ENCODE peak calls at places on chromosome 1, in four cellular contexts. Y, X, P and U are unnamed samples.

GRCh38 chr1:111847519-111847918 is 91.8 kb downstream of the DDX20 start:
- DNase-seq in Y (no peak), X (no peak), P (no peak), U (no peak)

GRCh38 chr1:50976890-50977574 is 7.0 kb downstream of the CDKN2C start:
- DNase-seq in Y (peak), X (peak), P (peak), U (peak)

GRCh38 chr1:205365945-205366463 is 9.3 kb upstream of the KLHDC8A start:
- DNase-seq in Y (peak), X (no peak), P (no peak), U (peak)

GRCh38 chr1:245880754-245881403 is 626.2 kb downstream of the SMYD3 start:
- DNase-seq in Y (no peak), X (no peak), P (no peak), U (no peak)

GRCh38 chr1:159921251-159921650 is 4.1 kb downstream of the TAGLN2 start:
- DNase-seq in Y (no peak), X (no peak), P (no peak), U (no peak)

GRCh38 chr1:2321258-2321657 is 70.1 kb downstream of the MORN1 start:
- DNase-seq in Y (peak), X (no peak), P (no peak), U (no peak)

GRCh38 chr1:31798086-31798432 is 17.8 kb downstream of the SPOCD1 start:
- DNase-seq in Y (no peak), X (no peak), P (no peak), U (no peak)

GRCh38 chr1:244314921-244315544 is 136.7 kb downstream of the ADSS2 start:
- DNase-seq in Y (no peak), X (no peak), P (no peak), U (no peak)

GRCh38 chr1:26784886-26785285 is 2.9 kb upstream of the PIGV start:
- DNase-seq in Y (no peak), X (no peak), P (no peak), U (no peak)

GRCh38 chr1:227891223-227891954 is 56.3 kb downstream of the WNT9A start:
- DNase-seq in Y (no peak), X (no peak), P (no peak), U (peak)

GRCh38 chr1:19393051-19393450 is 80.9 kb downstream of the SLC66A1 start:
- DNase-seq in Y (no peak), X (peak), P (no peak), U (no peak)

GRCh38 chr1:19396280-19396679 is 84.2 kb downstream of the SLC66A1 start:
- DNase-seq in Y (no peak), X (no peak), P (no peak), U (no peak)

GRCh38 chr1:19398309-19398760 is 86.2 kb downstream of the SLC66A1 start:
- DNase-seq in Y (peak), X (no peak), P (no peak), U (no peak)

GRCh38 chr1:19397217-19397945 is 85.3 kb downstream of the SLC66A1 start:
- DNase-seq in Y (no peak), X (no peak), P (no peak), U (no peak)

DNA sequence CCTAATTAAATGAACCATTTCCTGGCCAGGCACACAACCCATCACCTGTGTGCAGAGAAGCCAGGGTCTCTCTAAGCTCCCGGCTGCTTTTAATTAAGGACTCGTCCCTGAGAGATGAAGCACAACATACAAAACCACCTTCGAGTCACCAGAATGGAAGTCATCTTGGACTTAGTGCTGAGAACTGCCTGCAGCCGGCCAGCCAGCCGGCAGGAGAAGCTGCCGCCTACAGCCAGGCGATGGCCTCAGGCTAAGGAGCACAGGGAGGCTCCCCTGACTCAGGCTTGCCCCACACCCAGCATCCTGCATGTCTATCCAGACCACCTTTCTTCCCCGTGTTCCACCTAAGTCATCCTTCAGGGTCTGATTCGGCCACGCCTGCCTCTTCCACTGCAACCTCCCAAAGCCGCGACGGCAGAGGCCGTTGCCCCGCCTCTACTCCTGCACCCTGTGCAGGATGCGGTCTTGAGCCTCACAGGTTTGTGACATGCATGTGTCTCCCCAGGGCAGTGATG is 83.6 kb downstream of the SLC66A1 start:
- DNase-seq in Y (no peak), X (no peak), P (no peak), U (no peak)
- TF ChIP-seq CTCF in Y (no peak), X (no peak), P (no peak), U (no peak)

DNA sequence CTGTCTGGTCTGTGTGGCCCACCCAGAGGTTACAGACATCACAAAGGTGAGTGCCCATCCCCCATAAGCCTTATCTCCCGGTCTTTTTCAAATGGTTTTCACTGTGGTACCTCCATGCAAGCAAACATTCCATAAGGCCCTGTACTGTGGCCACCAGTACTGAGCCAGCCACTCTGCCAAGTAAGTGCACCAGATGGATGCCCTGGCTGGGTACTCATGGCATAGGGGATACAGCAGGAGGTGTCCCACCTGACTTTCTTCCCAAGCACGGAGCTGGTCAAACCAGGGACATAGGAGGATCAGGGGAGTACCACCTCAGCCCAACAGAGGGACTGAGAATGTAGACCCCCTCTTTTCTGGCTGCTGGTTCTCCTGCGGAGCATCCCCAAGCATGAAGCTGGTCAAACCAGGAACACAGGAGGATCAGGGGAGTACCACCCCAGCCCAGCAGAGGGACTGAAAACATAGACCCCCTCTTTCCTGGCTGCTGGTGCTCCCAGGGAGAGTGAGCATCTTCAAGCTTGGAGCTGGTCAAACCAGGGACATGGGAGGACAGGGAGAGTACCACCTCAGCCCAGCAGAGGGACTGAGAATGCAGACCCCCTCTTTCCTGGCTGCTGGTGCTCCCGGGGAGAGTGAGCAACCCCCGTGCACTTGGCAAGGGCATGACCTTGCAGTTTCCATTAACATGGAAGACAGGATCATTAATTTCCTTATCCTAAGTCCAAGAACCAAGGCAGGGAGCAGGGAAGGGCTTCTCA is 81.8 kb upstream of the KLHDC7A start:
- DNase-seq in Y (no peak), X (no peak), P (no peak), U (no peak)
- TF ChIP-seq CTCF in Y (no peak), X (no peak), P (peak), U (no peak)

GRCh38 chr1:38293530-38293929 is 246.9 kb upstream of the POU3F1 start:
- DNase-seq in Y (no peak), X (no peak), P (no peak), U (no peak)
- TF ChIP-seq CTCF in Y (no peak), X (no peak), P (no peak), U (no peak)

GRCh38 chr1:83942914-83943313 is 56.0 kb downstream of the TTLL7 start:
- DNase-seq in Y (no peak), X (no peak), P (no peak), U (no peak)
- TF ChIP-seq CTCF in Y (no peak), X (no peak), P (no peak), U (no peak)